ENCODE peak calls at places on chromosomes 7 and 10, in eight cellular contexts. G is GM19239; K is NCI-H1417; R is heart right ventricle; A is stimulated activated naive B cell treated with anti-CD40 and anti-IgM and Interleukin-4, amounts not matched to agents 10 μg/mL and 1 μg/mL and 100 μg/mL, for 72 hours; J is cardiac fibroblast; F is astrocyte of the spinal cord; Q is AG04450. B is an unnamed sample.

GRCh38 chr10:18400201-18400910 is 251.0 kb downstream of the NSUN6 start:
- DNase-seq in K (no peak), R (no peak), Q (no peak), A (no peak), J (no peak), G (no peak), F (no peak), B (no peak)

GRCh38 chr7:2510909-2511768 is 8.4 kb upstream of the LFNG start:
- DNase-seq in F (no peak), R (no peak), K (no peak), Q (no peak), A (peak; percentile 74), G (peak; percentile 74), J (no peak), B (no peak)

GRCh38 chr10:45160266-45160665 is 155.1 kb downstream of the OR13A1 start:
- DNase-seq in R (no peak), G (no peak), Q (no peak), A (no peak), F (peak; percentile 14), J (peak; percentile 95), K (no peak), B (no peak)

GRCh38 chr7:150405584-150406310 is 26.6 kb downstream of the ZNF775 start:
- DNase-seq in J (no peak), K (no peak), A (peak; percentile 18), F (no peak), G (no peak), Q (no peak), R (no peak), B (no peak)

GRCh38 chr7:42991913-42992576 is 59.9 kb downstream of the MRPL32 start:
- DNase-seq in J (no peak), R (no peak), F (no peak), Q (no peak), A (no peak), K (no peak), G (no peak), B (no peak)

GRCh38 chr7:111982804-111983203 is 223.4 kb downstream of the DOCK4 start:
- DNase-seq in Q (peak; percentile 10), J (peak; percentile 66), F (peak; percentile 62), K (no peak), R (no peak), G (no peak), A (no peak), B (no peak)

GRCh38 chr7:107857541-107857912 is 33.5 kb upstream of the DLD start:
- DNase-seq in Q (no peak), F (peak; percentile 78), R (no peak), G (no peak), J (peak; percentile 53), K (no peak), A (no peak), B (no peak)

GRCh38 chr10:74035324-74035723 is 37.4 kb downstream of the VCL start:
- DNase-seq in A (no peak), G (no peak), J (no peak), Q (no peak), R (no peak), F (no peak), K (no peak), B (no peak)

GRCh38 chr10:3935933-3936359 is 150.9 kb upstream of the KLF6 start:
- DNase-seq in G (no peak), A (no peak), K (no peak), F (peak; percentile 33), Q (no peak), J (peak; percentile 29), R (no peak), B (no peak)

GRCh38 chr7:138885383-138886147 is 87.6 kb upstream of the ATP6V0A4 start:
- DNase-seq in R (no peak), K (no peak), J (no peak), F (no peak), G (no peak), Q (no peak), A (no peak), B (no peak)

GRCh38 chr10:97103682-97104081 is 82.1 kb downstream of the SLIT1 start:
- DNase-seq in A (no peak), F (no peak), J (no peak), Q (no peak), R (no peak), K (no peak), G (no peak), B (no peak)

GRCh38 chr7:87148332-87148955 is 3.8 kb upstream of the DMTF1 start:
- DNase-seq in R (no peak), J (peak; percentile 73), G (no peak), F (peak; percentile 36), Q (no peak), A (no peak), K (peak; percentile 6), B (peak; percentile 0)

GRCh38 chr10:17239671-17240460 is 11.8 kb downstream of the VIM start:
- DNase-seq in R (no peak), K (no peak), G (no peak), Q (no peak), A (no peak), J (peak; percentile 26), F (no peak), B (no peak)

GRCh38 chr10:34581871-34582532 is 233.1 kb downstream of the PARD3 start:
- DNase-seq in G (no peak), J (peak; percentile 49), K (no peak), Q (no peak), F (peak; percentile 85), A (no peak), R (no peak), B (no peak)

GRCh38 chr10:73937333-73938020 is 26.5 kb downstream of the PLAU start:
- DNase-seq in G (no peak), F (no peak), Q (no peak), K (no peak), J (peak; percentile 63), A (no peak), R (peak; percentile 84), B (no peak)

GRCh38 chr10:78996449-78997129 is 72.2 kb upstream of the ZMIZ1 start:
- DNase-seq in F (no peak), A (no peak), R (no peak), J (no peak), G (no peak), Q (no peak), K (no peak), B (no peak)

GRCh38 chr7:35823440-35823839 is 22.6 kb downstream of the SEPTIN7 start:
- DNase-seq in F (no peak), J (no peak), A (no peak), Q (no peak), R (no peak), K (no peak), G (no peak), B (no peak)

GRCh38 chr10:131049051-131049450 is 262.5 kb downstream of the TCERG1L start:
- DNase-seq in A (no peak), G (no peak), K (peak; percentile 55), J (no peak), F (no peak), Q (no peak), R (no peak), B (no peak)

GRCh38 chr10:93841930-93842329 is 51.8 kb upstream of the SLC35G1 start:
- DNase-seq in J (no peak), A (no peak), Q (no peak), F (no peak), K (no peak), R (no peak), G (no peak), B (no peak)

GRCh38 chr10:21969326-21970287 is 33.9 kb downstream of the DNAJC1 start:
- DNase-seq in F (no peak), J (peak; percentile 72), R (no peak), Q (no peak), A (no peak), G (no peak), K (no peak), B (no peak)

GRCh38 chr7:111499027-111499426 is 63.3 kb downstream of the IMMP2L start:
- DNase-seq in R (no peak), F (peak; percentile 65), K (no peak), A (no peak), G (no peak), J (peak; percentile 86), Q (peak; percentile 37), B (no peak)

GRCh38 chr7:29946428-29947186 is 43.0 kb downstream of the SCRN1 start:
- DNase-seq in F (peak; percentile 10), A (no peak), G (no peak), Q (no peak), R (peak; percentile 35), K (no peak), J (peak; percentile 41), B (no peak)

GRCh38 chr7:104272767-104273384 is 55.5 kb upstream of the LHFPL3 start:
- DNase-seq in J (peak; percentile 66), K (peak; percentile 55), F (peak; percentile 49), R (no peak), A (no peak), G (peak; percentile 5), Q (peak; percentile 7), B (no peak)

GRCh38 chr7:47634273-47634672 is 52.4 kb upstream of the TNS3 start:
- DNase-seq in A (no peak), G (no peak), R (no peak), F (no peak), Q (no peak), J (peak; percentile 50), K (no peak), B (no peak)

GRCh38 chr10:46547881-46548780 is 8.3 kb downstream of the GPRIN2 start:
- DNase-seq in A (no peak), J (no peak), Q (no peak), G (no peak), F (no peak), K (no peak), R (peak; percentile 3), B (no peak)

GRCh38 chr7:151038951-151039849 is 9.1 kb upstream of the ASIC3 start:
- DNase-seq in G (no peak), A (peak; percentile 71), K (no peak), F (peak; percentile 89), R (peak; percentile 65), J (peak; percentile 96), Q (no peak), B (peak; percentile 81)

B was measured in amniotic stem cell.